ENCODE peak calls at places on chromosome 1, in six cellular contexts. R is activated T-helper 1 cell treated with anti-CD3 and anti-CD28 coated beads, Interleukin-2, amount 50 U/mL, for 16 hours; K is iPS-NIHi11; I is SHP77; Z is stimulated activated CD4-positive, alpha-beta T cell treated with anti-CD3 and anti-CD28 coated beads, Interleukin-15, amount 100 ng/mL, for 24 hours; P is NCI-H2171 treated with DMSO at 0.1 percent for 48 hours. X is an unnamed sample.

GRCh38 chr1:31792541-31792940 is 23.3 kb downstream of the SPOCD1 start:
- DNase-seq in K (no peak), Z (no peak), I (no peak), R (no peak), P (no peak), X (no peak)

GRCh38 chr1:15943515-15944307 is 32.2 kb downstream of the ZBTB17 start:
- DNase-seq in I (no peak), R (no peak), Z (no peak), P (no peak), K (no peak), X (no peak)

GRCh38 chr1:56958526-56958925 is 7.3 kb downstream of the C8B start:
- DNase-seq in P (no peak), K (no peak), Z (no peak), I (no peak), R (no peak), X (peak)

GRCh38 chr1:234613128-234613875 is 3.3 kb upstream of the IRF2BP2 start:
- DNase-seq in K (no peak), I (no peak), R (no peak), P (peak), Z (no peak), X (peak)

GRCh38 chr1:33081554-33082305 is 777 bp downstream of the AZIN2 start:
- DNase-seq in K (no peak), R (no peak), P (no peak), I (no peak), Z (peak), X (no peak)

GRCh38 chr1:39727221-39727931 is 11.3 kb upstream of the PPIE start:
- DNase-seq in R (no peak), I (no peak), Z (no peak), K (no peak), P (no peak), X (no peak)

GRCh38 chr1:14415396-14415795 is 183.1 kb upstream of the KAZN start:
- DNase-seq in Z (peak), P (no peak), R (no peak), K (peak), I (peak), X (no peak)

GRCh38 chr1:74334147-74334546 is 99.0 kb downstream of the TNNI3K start:
- DNase-seq in K (no peak), Z (no peak), P (no peak), I (no peak), R (no peak), X (peak)

GRCh38 chr1:16120940-16121410 is 34.9 kb downstream of the EPHA2 start:
- DNase-seq in P (no peak), K (no peak), Z (no peak), R (no peak), I (no peak), X (no peak)

GRCh38 chr1:168603501-168604107 is 27.2 kb downstream of the XCL1 start:
- DNase-seq in I (peak), R (peak), Z (peak), P (peak), K (peak), X (peak)

GRCh38 chr1:67645495-67646144 is 39.4 kb upstream of the GADD45A start:
- DNase-seq in Z (no peak), K (no peak), P (peak), I (no peak), R (no peak), X (no peak)

GRCh38 chr1:181448461-181448860 is 34.9 kb upstream of the CACNA1E start:
- DNase-seq in K (no peak), Z (no peak), I (no peak), P (no peak), R (no peak), X (no peak)

GRCh38 chr1:32818804-32819541 is 1.5 kb downstream of the S100PBP start:
- DNase-seq in I (no peak), R (no peak), P (no peak), Z (no peak), K (no peak), X (no peak)

GRCh38 chr1:10773376-10773775 is 23.1 kb downstream of the CASZ1 start:
- DNase-seq in R (no peak), K (no peak), Z (no peak), I (no peak), P (no peak), X (no peak)

GRCh38 chr1:170511066-170511465 is 20.9 kb upstream of the GORAB start:
- DNase-seq in R (no peak), Z (no peak), P (no peak), I (no peak), K (no peak), X (no peak)

GRCh38 chr1:180974236-180974635 is 48.4 kb downstream of the STX6 start:
- DNase-seq in P (no peak), K (no peak), I (no peak), Z (no peak), R (no peak), X (no peak)

GRCh38 chr1:92461364-92462097 is 25.2 kb downstream of the GFI1 start:
- DNase-seq in P (no peak), K (no peak), I (no peak), Z (no peak), R (no peak), X (no peak)

GRCh38 chr1:20590313-20590777 is 1.4 kb downstream of the CDA start:
- DNase-seq in R (no peak), I (no peak), P (no peak), K (no peak), Z (no peak), X (peak)

GRCh38 chr1:38285807-38286530 is 239.4 kb upstream of the POU3F1 start:
- DNase-seq in R (no peak), I (no peak), P (no peak), K (peak), Z (no peak), X (no peak)

GRCh38 chr1:110513511-110513910 is 5.5 kb downstream of the KCNA10 start:
- DNase-seq in P (peak), I (peak), Z (no peak), R (no peak), K (peak), X (no peak)

GRCh38 chr1:112605633-112606327 is 13.2 kb downstream of the ST7L start:
- DNase-seq in Z (no peak), P (no peak), I (no peak), R (no peak), K (no peak), X (no peak)

GRCh38 chr1:186152227-186152944 is 222.7 kb downstream of the TPR start:
- DNase-seq in Z (no peak), P (no peak), K (no peak), R (no peak), I (no peak), X (peak)

GRCh38 chr1:39117985-39118384 is 86.5 kb upstream of the MACF1 start:
- DNase-seq in I (no peak), R (no peak), P (no peak), K (no peak), Z (no peak), X (peak)

GRCh38 chr1:150061632-150062101 is 5.9 kb upstream of the VPS45 start:
- DNase-seq in I (no peak), P (no peak), R (no peak), K (peak), Z (no peak), X (peak)

GRCh38 chr1:228092342-228093049 is 10.0 kb downstream of the ARF1 start:
- DNase-seq in Z (no peak), I (no peak), R (no peak), P (no peak), K (no peak), X (no peak)

X was measured in kidney tubule cell.